ENCODE peak calls at places on chromosomes 12 and 14, in five cellular contexts. One of them, this sample, is unnamed.

GRCh38 chr14:67971627-67972625 is 152.3 kb downstream of the RAD51B start:
- DNase-seq in EL: peak
- DNase-seq in neuronal stem cell: no peak
- DNase-seq in astrocyte of the hippocampus: no peak
- DNase-seq in NCI-H1092 treated with DMSO at 0.1 percent for 48 hours: peak
- DNase-seq in this sample: no peak

GRCh38 chr12:113155060-113155459 is 5.5 kb downstream of the CFAP73 start:
- DNase-seq in astrocyte of the hippocampus: no peak
- DNase-seq in EL: no peak
- DNase-seq in neuronal stem cell: no peak
- DNase-seq in NCI-H1092 treated with DMSO at 0.1 percent for 48 hours: no peak
- DNase-seq in this sample: no peak

GRCh38 chr14:59189281-59189821 is 884 bp downstream of the DAAM1 start:
- DNase-seq in EL: peak
- DNase-seq in neuronal stem cell: peak
- DNase-seq in astrocyte of the hippocampus: no peak
- DNase-seq in NCI-H1092 treated with DMSO at 0.1 percent for 48 hours: peak
- DNase-seq in this sample: peak

GRCh38 chr12:49750027-49750977 is 8.9 kb downstream of the TMBIM6 start:
- DNase-seq in NCI-H1092 treated with DMSO at 0.1 percent for 48 hours: no peak
- DNase-seq in EL: peak
- DNase-seq in neuronal stem cell: no peak
- DNase-seq in astrocyte of the hippocampus: peak
- DNase-seq in this sample: no peak

GRCh38 chr12:111390894-111391293 is 14.8 kb upstream of the SH2B3 start:
- DNase-seq in astrocyte of the hippocampus: no peak
- DNase-seq in NCI-H1092 treated with DMSO at 0.1 percent for 48 hours: no peak
- DNase-seq in neuronal stem cell: no peak
- DNase-seq in EL: no peak
- DNase-seq in this sample: no peak

GRCh38 chr12:9751204-9752144 is 9.2 kb downstream of the CD69 start:
- DNase-seq in neuronal stem cell: no peak
- DNase-seq in EL: peak
- DNase-seq in NCI-H1092 treated with DMSO at 0.1 percent for 48 hours: peak
- DNase-seq in astrocyte of the hippocampus: peak
- DNase-seq in this sample: no peak

GRCh38 chr12:130992448-130992847 is 38.7 kb downstream of the ADGRD1 start:
- DNase-seq in EL: no peak
- DNase-seq in astrocyte of the hippocampus: no peak
- DNase-seq in NCI-H1092 treated with DMSO at 0.1 percent for 48 hours: peak
- DNase-seq in neuronal stem cell: no peak
- DNase-seq in this sample: no peak

GRCh38 chr14:39974036-39974435 is 541.8 kb upstream of the FBXO33 start:
- DNase-seq in neuronal stem cell: no peak
- DNase-seq in NCI-H1092 treated with DMSO at 0.1 percent for 48 hours: no peak
- DNase-seq in astrocyte of the hippocampus: no peak
- DNase-seq in EL: no peak
- DNase-seq in this sample: no peak

GRCh38 chr14:69625299-69626131 is 14.1 kb downstream of the SUSD6 start:
- DNase-seq in EL: peak
- DNase-seq in astrocyte of the hippocampus: peak
- DNase-seq in neuronal stem cell: no peak
- DNase-seq in NCI-H1092 treated with DMSO at 0.1 percent for 48 hours: no peak
- DNase-seq in this sample: peak

This sample was measured in G401.